ENCODE peak calls at places on chromosomes 16 and 17, in four cellular contexts. C is left lung, T is tibial artery, M is neural progenitor cell. A is an unnamed sample.

GRCh38 chr17:10421946-10422542 is at the start of gene MYH8:
- DNase-seq in C (no peak), T (no peak), M (no peak), A (no peak)

GRCh38 chr16:67463691-67464090 is 17.3 kb downstream of the ATP6V0D1 start:
- DNase-seq in C (peak), T (no peak), M (no peak), A (no peak)

GRCh38 chr17:59837362-59838195 is 55.2 kb downstream of the TUBD1 start:
- DNase-seq in C (no peak), M (peak), T (peak), A (peak)

GRCh38 chr16:59170065-59170712 is 436.1 kb upstream of the GOT2 start:
- DNase-seq in M (no peak), T (no peak), C (no peak), A (no peak)

GRCh38 chr17:68910256-68910705 is 44.9 kb downstream of the ABCA8 start:
- DNase-seq in C (peak), T (no peak), M (peak), A (no peak)

GRCh38 chr16:67077871-67078270 is 31.9 kb upstream of the PHAF1 start:
- DNase-seq in C (no peak), T (no peak), M (no peak), A (no peak)

GRCh38 chr17:12918132-12918531 is 99.7 kb downstream of the ELAC2 start:
- DNase-seq in M (no peak), C (no peak), T (no peak), A (peak)

GRCh38 chr17:46773676-46774075 is 44.8 kb downstream of the WNT3 start:
- DNase-seq in M (no peak), C (no peak), T (peak), A (no peak)

GRCh38 chr17:48335858-48336500 is 94.0 kb downstream of the SKAP1 start:
- DNase-seq in M (peak), T (no peak), C (no peak), A (peak)

GRCh38 chr17:8941980-8942617 is 23.4 kb downstream of the PIK3R5 start:
- DNase-seq in C (no peak), T (no peak), M (no peak), A (no peak)

GRCh38 chr17:30824002-30824355 is 513 bp downstream of the CRLF3 start:
- DNase-seq in M (no peak), C (no peak), T (no peak), A (no peak)

GRCh38 chr16:78240459-78241222 is 141.2 kb downstream of the WWOX start:
- DNase-seq in M (peak), T (no peak), C (peak), A (peak)

GRCh38 chr16:23544436-23544835 is 12.7 kb downstream of the EARS2 start:
- DNase-seq in M (no peak), C (no peak), T (no peak), A (no peak)

GRCh38 chr17:4043862-4044261 is 79.6 kb upstream of the ATP2A3 start:
- DNase-seq in C (no peak), M (no peak), T (no peak), A (no peak)

GRCh38 chr17:68184816-68185436 is 62.9 kb upstream of the AMZ2 start:
- DNase-seq in T (no peak), C (no peak), M (no peak), A (no peak)

GRCh38 chr16:11742041-11742535 is 569 bp downstream of the TXNDC11 start:
- DNase-seq in C (no peak), T (peak), M (no peak), A (no peak)

GRCh38 chr16:70573451-70574121 is 50.0 kb downstream of the SF3B3 start:
- DNase-seq in T (no peak), M (no peak), C (no peak), A (peak)

GRCh38 chr16:85991856-85992255 is 92.9 kb downstream of the IRF8 start:
- DNase-seq in M (no peak), T (no peak), C (no peak), A (no peak)

GRCh38 chr16:23119570-23119969 is 29.7 kb downstream of the USP31 start:
- DNase-seq in C (no peak), M (no peak), T (no peak), A (no peak)

GRCh38 chr17:41474863-41475262 is 6.1 kb downstream of the KRT35 start:
- DNase-seq in C (no peak), T (no peak), M (no peak), A (no peak)

GRCh38 chr16:64977211-64977920 is 144.5 kb downstream of the CDH11 start:
- DNase-seq in M (no peak), T (no peak), C (no peak), A (no peak)

GRCh38 chr17:73770115-73770848 is 126.0 kb upstream of the SDK2 start:
- DNase-seq in T (peak), C (no peak), M (no peak), A (peak)

GRCh38 chr17:76414334-76415295 is 30.2 kb downstream of the SPHK1 start:
- DNase-seq in M (peak), T (peak), C (no peak), A (no peak)

GRCh38 chr16:47732806-47733150 is 271.6 kb downstream of the PHKB start:
- DNase-seq in C (no peak), T (no peak), M (no peak), A (peak)

GRCh38 chr16:80369559-80369958 is 171.2 kb upstream of the DYNLRB2 start:
- DNase-seq in T (no peak), C (no peak), M (peak), A (peak)

GRCh38 chr16:83814654-83814985 is 6.8 kb downstream of the HSBP1 start:
- DNase-seq in M (no peak), T (peak), C (no peak), A (no peak)

GRCh38 chr16:78871241-78871640 is 729.3 kb downstream of the MAF start:
- DNase-seq in T (no peak), C (no peak), M (no peak), A (no peak)

DNA sequence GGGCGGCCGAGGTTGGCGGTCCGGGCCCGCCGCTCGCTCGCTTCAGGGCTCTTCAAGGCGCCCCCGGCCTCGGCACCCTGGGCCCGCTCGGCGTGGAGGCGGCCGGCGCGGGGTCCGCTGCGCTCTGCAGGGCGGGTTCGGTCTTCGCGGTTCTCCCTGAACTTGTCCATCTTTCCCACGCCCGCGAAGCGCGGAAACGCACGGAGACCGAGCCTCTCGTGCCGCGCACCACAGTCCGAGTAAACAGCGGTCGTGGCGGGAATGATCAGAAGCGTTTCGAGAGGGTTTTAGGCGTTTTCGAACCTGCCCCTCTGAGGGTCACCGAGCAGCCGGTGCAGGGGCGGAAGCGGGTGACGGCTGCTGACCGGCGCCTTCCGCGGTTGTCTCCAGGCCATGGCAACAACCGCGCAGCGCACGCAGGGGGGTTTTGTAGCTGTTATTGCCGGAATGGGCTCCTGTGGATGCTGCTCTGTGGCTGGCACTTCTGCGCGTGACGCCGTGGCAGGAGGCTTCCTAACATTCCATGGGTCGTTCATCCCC is 414 bp downstream of the NARF start:
- DNase-seq in C (peak), M (peak), T (no peak), A (peak)
- H3K27ac ChIP-seq in C (peak), M (no peak), T (peak), A (peak)

GRCh38 chr16:10581507-10581906 is 1.1 kb upstream of the EMP2 start:
- DNase-seq in T (no peak), C (no peak), M (no peak), A (no peak)

GRCh38 chr16:10579575-10579964 is 828 bp downstream of the EMP2 start:
- DNase-seq in M (no peak), T (no peak), C (no peak), A (no peak)

GRCh38 chr16:10579965-10580918 is at the start of gene EMP2:
- DNase-seq in T (peak), M (peak), C (peak), A (peak)

GRCh38 chr16:10584956-10585561 is 4.7 kb upstream of the EMP2 start:
- DNase-seq in C (no peak), T (no peak), M (no peak), A (peak)

DNA sequence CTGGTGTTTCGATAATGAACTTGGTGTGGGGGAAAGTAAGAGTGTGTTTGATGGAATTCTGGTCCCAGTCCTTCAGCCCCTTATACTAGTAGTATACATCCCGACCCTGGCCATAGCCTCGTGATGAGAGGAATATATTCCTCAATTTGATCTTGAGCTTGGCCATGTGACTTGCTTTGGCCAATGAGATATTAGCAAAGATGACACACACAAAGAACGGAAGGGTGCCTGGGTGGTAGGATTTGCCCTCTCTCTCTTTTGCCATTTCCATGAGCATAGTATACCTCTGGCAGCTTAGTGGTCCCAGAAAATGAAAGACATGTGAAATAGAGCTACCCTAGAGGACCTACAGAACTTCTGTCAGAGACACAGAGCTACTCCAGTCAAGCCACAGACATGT is 2.9 kb upstream of the EMP2 start:
- DNase-seq in M (no peak), T (no peak), C (no peak), A (no peak)
- H3K27ac ChIP-seq in M (no peak), T (no peak), C (no peak), A (no peak)

DNA sequence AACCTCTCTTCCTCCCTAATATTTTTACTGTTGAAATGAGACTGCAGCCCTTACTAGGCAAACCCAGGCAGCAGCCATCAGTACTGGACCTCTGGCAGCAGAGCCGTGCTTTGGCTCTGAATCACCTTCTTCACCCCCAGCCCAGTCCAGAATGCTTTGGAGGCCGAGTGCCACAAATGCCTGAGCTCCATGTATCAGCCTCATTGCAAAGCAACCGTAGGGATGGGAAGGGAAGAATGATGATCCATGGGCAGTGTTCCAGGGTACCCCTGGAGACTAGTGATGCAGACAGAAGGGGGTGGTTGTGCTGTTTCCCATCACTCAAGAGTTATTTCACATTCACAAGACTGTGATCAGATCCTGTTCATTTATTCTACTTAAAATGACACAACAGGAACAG is 138.1 kb downstream of the KCNJ2 start:
- DNase-seq in C (no peak), T (no peak), M (no peak), A (no peak)
- H3K27ac ChIP-seq in C (no peak), T (no peak), M (no peak), A (no peak)

GRCh38 chr17:51045616-51046526 is 74.8 kb downstream of the SPAG9 start:
- DNase-seq in C (no peak), M (peak), T (no peak), A (no peak)
- H3K27ac ChIP-seq in C (no peak), M (peak), T (no peak), A (no peak)

GRCh38 chr16:57867000-57867561 is 64.8 kb upstream of the KIFC3 start:
- DNase-seq in M (no peak), C (no peak), T (peak), A (no peak)
- H3K27ac ChIP-seq in M (no peak), C (no peak), T (no peak), A (no peak)

DNA sequence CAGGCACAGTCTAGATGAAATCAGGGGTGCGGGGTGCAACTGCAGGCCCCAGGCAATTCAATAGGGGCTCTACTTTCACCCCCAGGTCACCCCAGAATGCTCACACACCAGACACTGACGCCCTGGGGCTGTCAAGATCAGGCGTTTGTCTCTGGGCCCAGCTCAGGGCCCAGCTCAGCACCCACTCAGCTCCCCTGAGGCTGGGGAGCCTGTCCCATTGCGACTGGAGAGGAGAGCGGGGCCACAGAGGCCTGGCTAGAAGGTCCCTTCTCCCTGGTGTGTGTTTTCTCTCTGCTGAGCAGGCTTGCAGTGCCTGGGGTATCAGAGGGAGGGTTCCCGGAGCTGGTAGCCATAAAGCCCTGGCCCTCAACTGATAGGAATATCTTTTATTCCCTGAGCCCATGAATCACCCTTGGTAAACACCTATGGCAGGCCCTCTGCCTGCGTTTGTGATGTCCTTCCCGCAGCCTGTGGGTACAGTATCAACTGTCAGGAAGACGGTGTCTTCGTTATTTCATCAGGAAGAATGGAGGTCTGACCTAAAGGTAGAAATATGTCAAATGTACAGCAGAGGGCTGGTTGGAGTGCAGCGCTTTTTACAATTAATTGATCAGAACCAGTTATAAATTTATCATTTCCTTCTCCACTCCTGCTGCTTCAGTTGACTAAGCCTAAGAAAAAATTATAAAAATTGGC is 1.6 kb downstream of the HBA1 start:
- DNase-seq in M (no peak), C (no peak), T (no peak), A (peak)
- H3K27ac ChIP-seq in M (no peak), C (no peak), T (no peak), A (no peak)

DNA sequence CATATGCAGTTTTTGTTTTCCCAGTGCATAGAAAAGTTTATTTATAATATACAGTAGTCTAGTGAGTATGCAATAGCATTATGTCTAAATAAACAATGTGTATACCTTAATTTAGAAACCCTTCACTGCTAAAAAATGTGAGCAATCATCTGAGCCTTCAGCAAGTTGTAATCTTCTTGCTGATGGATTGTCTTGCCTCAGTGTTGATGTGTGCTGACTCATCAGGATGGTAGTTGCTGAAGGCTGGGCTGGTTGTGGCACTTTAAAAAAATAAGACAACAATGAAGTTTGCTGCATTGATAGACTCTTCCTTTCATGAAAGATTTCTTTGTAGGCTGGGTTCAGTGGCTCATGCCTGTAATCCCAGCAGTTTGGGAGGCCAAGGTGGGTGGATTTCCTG is 13.9 kb upstream of the CAPNS2 start:
- DNase-seq in C (no peak), T (no peak), M (no peak), A (peak)
- H3K27ac ChIP-seq in C (no peak), T (no peak), M (no peak), A (no peak)

GRCh38 chr16:71817690-71818089 is 9.1 kb upstream of the AP1G1 start:
- DNase-seq in C (no peak), M (no peak), T (no peak), A (no peak)
- H3K27ac ChIP-seq in C (no peak), M (no peak), T (peak), A (no peak)

A was measured in PC-3.